ENCODE peak calls at places on chromosomes 4 and X, in five cellular contexts. A, N, C, P and I are unnamed samples.

GRCh38 chr4:79298027-79298426 is 27.8 kb downstream of the NAA11 start:
- DNase-seq in A (no peak), C (no peak), P (no peak), N (no peak), I (no peak)

GRCh38 chr4:2443061-2443730 is 24.4 kb downstream of the CFAP99 start:
- DNase-seq in C (peak; percentile 72), N (no peak), A (no peak), P (no peak), I (no peak)

GRCh38 chr4:55351824-55352223 is 5.8 kb downstream of the SRD5A3 start:
- DNase-seq in A (peak; percentile 25), N (no peak), P (no peak), C (no peak), I (no peak)

GRCh38 chrX:3680459-3680858 is 33.0 kb downstream of the PRKX start:
- DNase-seq in P (no peak), N (no peak), A (no peak), C (no peak), I (no peak)

GRCh38 chr4:80577991-80578390 is 242.5 kb downstream of the CFAP299 start:
- DNase-seq in A (no peak), P (no peak), N (no peak), C (no peak), I (no peak)

GRCh38 chrX:5842601-5843000 is 386.1 kb downstream of the NLGN4X start:
- DNase-seq in P (no peak), A (no peak), N (no peak), C (no peak), I (no peak)

GRCh38 chr4:98682719-98683118 is 24.3 kb upstream of the TSPAN5 start:
- DNase-seq in P (no peak), A (peak; percentile 52), N (no peak), C (no peak), I (no peak)

GRCh38 chr4:145044341-145044740 is 53.7 kb downstream of the ANAPC10 start:
- DNase-seq in P (peak; percentile 53), N (no peak), A (no peak), C (peak; percentile 23), I (no peak)

GRCh38 chrX:153611298-153612095 is 12.6 kb upstream of the CCNQ start:
- DNase-seq in A (no peak), C (no peak), P (no peak), N (no peak), I (no peak)

GRCh38 chr4:183356173-183356825 is 34.1 kb upstream of the CLDN24 start:
- DNase-seq in P (no peak), C (no peak), A (no peak), N (no peak), I (no peak)

GRCh38 chrX:22952011-22952410 is 47.7 kb upstream of the DDX53 start:
- DNase-seq in A (peak; percentile 60), N (no peak), P (peak; percentile 59), C (no peak), I (no peak)

GRCh38 chr4:59818656-59819055 is 1381.5 kb upstream of the ADGRL3 start:
- DNase-seq in A (no peak), P (no peak), N (no peak), C (peak; percentile 56), I (no peak)

GRCh38 chrX:70494441-70494840 is 49.8 kb downstream of the DLG3 start:
- DNase-seq in C (no peak), A (no peak), N (no peak), P (peak; percentile 11), I (no peak)

GRCh38 chrX:15973941-15974340 is 119.3 kb upstream of the AP1S2 start:
- DNase-seq in N (no peak), P (no peak), C (peak; percentile 57), A (peak; percentile 62), I (no peak)

GRCh38 chr4:100299441-100299840 is 109.2 kb upstream of the DDIT4L start:
- DNase-seq in P (no peak), A (peak; percentile 42), N (no peak), C (no peak), I (no peak)

GRCh38 chrX:79270401-79270800 is 96.7 kb downstream of the ITM2A start:
- DNase-seq in A (peak; percentile 74), N (peak; percentile 24), C (no peak), P (no peak), I (no peak)

GRCh38 chr4:136650541-136651277 is 881.6 kb downstream of the PCDH18 start:
- DNase-seq in A (peak; percentile 16), C (no peak), P (peak; percentile 83), N (no peak), I (no peak)

GRCh38 chr4:119684463-119684862 is 55.9 kb upstream of the PDE5A start:
- DNase-seq in A (no peak), P (no peak), C (no peak), N (no peak), I (no peak)

GRCh38 chr4:24551492-24552330 is 32.6 kb downstream of the DHX15 start:
- DNase-seq in A (peak; percentile 50), N (no peak), C (no peak), P (no peak), I (peak; percentile 50)

GRCh38 chrX:25151749-25152148 is 136.0 kb upstream of the ARX start:
- DNase-seq in P (no peak), N (no peak), A (no peak), C (no peak), I (no peak)

GRCh38 chr4:128859887-128860774 is 50.6 kb downstream of the JADE1 start:
- DNase-seq in A (peak; percentile 63), P (no peak), C (peak; percentile 73), N (no peak), I (peak; percentile 39)

GRCh38 chr4:38670061-38670894 is 6.3 kb downstream of the KLF3 start:
- DNase-seq in N (no peak), C (peak; percentile 71), P (no peak), A (no peak), I (no peak)

GRCh38 chr4:38669233-38669632 is 5.2 kb downstream of the KLF3 start:
- DNase-seq in P (peak; percentile 77), C (peak; percentile 57), A (peak; percentile 53), N (no peak), I (no peak)

GRCh38 chr4:38671594-38671943 is 7.6 kb downstream of the KLF3 start:
- DNase-seq in C (no peak), A (no peak), N (no peak), P (no peak), I (no peak)

GRCh38 chr4:38672247-38673071 is 8.5 kb downstream of the KLF3 start:
- DNase-seq in N (no peak), C (peak; percentile 62), P (no peak), A (no peak), I (no peak)

DNA sequence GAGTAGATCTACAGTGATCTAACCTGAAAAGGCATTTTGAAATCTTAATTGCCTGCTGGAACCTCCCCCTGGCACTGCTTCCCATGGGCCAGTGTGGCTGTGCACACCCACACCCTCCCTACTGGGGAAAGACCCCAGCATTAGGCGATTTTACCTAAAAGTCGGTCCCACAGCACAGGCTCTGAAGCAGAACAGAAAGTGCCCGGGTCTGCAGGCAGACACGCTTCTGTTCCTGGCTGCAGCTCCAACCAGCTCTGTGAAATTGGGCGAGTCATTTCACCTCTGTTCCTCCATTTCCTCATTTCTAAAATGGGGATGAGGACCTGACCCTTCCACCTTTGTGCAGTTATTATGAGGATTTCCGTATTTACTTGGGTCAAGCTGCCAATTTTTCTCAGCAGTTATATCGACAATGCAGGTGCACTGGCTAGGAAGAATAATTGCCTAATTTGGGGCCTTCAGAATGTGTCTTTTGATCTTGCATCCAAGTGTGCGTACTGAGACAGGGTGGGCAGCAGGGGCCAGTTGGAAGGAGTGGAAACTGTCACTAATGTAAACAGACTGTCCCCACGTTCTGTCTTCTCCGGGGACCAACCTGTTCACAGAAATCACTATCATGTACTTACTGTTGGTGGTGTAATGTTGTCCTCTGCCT is 7.1 kb downstream of the KLF3 start:
- DNase-seq in N (no peak), A (no peak), P (no peak), C (peak; percentile 41), I (no peak)
- H3K4me3 ChIP-seq in N (no peak overlapping the region), A (no peak overlapping the region), P (no peak overlapping the region), C (no peak overlapping the region), I (no peak overlapping the region)

DNA sequence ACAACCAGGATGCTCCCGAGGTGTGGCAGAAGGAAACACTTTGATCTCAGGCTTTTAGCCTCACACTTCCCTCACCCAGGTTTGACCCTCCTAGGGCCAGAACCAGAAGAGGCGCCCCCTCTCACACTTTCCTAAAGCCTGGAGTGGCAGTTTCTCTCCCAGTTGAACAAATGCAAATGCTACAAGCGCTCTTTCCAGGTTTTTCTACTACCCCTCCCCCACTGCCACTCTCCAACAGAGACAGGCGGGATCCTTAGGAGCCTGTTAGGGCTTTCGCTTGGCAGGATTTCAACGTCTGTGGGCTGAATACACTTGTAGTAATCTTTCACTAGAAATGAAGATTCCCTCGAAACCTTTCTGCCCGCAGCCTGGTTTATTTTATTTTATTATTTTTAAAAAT is 2.4 kb downstream of the TSC22D3 start:
- DNase-seq in P (no peak), N (no peak), C (no peak), A (no peak), I (no peak)
- H3K4me3 ChIP-seq in P (no peak overlapping the region), N (no peak overlapping the region), C (no peak overlapping the region), A (peak overlapping the region; percentile 36), I (no peak overlapping the region)

DNA sequence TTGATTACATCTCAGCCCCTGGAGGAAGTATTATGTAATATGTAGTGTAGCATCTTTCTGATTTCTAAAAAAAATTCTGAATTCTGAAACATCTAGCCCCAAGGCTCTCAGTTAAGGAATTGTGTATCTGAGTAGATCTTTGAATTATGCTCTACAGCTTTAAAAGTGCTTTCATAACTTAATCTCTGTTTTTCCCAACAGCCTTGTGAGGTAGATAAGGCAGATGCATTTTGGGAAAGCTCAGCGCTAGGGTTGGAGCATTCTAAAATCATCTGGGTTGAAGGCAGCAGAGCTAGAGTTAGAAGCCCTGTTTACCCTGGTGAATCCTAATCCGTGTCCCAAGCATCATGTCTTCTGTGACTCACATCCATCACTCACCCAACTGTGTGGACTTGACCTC is 49.8 kb downstream of the FNIP2 start:
- DNase-seq in C (no peak), N (no peak), P (no peak), A (no peak), I (no peak)
- H3K4me3 ChIP-seq in C (no peak overlapping the region), N (no peak overlapping the region), P (no peak overlapping the region), A (no peak overlapping the region), I (no peak overlapping the region)

GRCh38 chr4:140133576-140133975 is 20.4 kb downstream of the MAML3 start:
- DNase-seq in P (no peak), N (no peak), C (no peak), A (no peak), I (no peak)
- H3K4me3 ChIP-seq in P (no peak overlapping the region), N (no peak overlapping the region), C (no peak overlapping the region), A (no peak overlapping the region), I (no peak overlapping the region)

DNA sequence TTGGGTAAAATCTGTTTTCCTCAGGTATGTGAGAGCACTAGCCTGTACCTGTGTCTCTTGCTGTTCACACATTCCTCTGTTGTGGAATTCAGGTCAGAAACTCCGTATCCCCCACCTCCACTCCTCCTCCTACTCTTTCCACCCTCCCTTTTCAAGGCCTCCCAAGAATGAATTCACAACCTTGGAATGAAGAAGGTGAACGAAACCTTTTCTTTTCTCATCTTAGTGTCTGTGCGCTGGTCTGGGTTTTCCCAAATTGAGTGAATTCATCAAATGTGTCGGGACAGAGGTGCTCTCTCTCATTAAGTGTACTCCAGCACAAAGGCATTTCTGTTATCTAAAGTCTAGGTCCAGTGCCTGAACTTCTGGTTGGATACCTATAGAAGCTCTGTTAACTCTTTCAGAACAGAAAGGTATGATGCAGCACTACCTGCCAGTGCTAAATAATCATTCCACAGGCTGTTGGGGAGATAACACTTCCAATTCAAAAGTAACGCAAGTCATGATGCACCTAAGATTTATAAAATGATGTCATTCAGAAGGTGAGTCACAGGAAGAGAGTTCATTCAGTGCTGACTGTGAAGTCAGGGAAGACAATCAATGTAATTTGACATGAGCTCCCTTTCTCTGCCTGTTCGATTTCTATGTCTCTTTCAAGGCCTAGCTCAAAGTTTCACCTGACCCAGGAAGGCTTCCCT is 41.9 kb downstream of the COL4A6 start:
- DNase-seq in N (no peak), A (no peak), P (no peak), C (no peak), I (no peak)
- H3K4me3 ChIP-seq in N (no peak overlapping the region), A (no peak overlapping the region), P (no peak overlapping the region), C (no peak overlapping the region), I (no peak overlapping the region)